ENCODE peak calls at places on chromosomes 7 and 10, in five cellular contexts. N is fibroblast of pulmonary artery; T is OCI-LY7; U is AG09309; K is CD8-positive, alpha-beta T cell. E is an unnamed sample.

GRCh38 chr7:50812847-50813475 is 30.3 kb upstream of the GRB10 start:
- DNase-seq in U (peak; percentile 29), N (peak; percentile 86), K (no peak), T (no peak), E (peak; percentile 87)

GRCh38 chr10:129730272-129730992 is 233.6 kb downstream of the EBF3 start:
- DNase-seq in N (no peak), U (no peak), T (no peak), K (no peak), E (no peak)

GRCh38 chr7:105707967-105708580 is 126.8 kb upstream of the EFCAB10 start:
- DNase-seq in T (no peak), U (no peak), K (no peak), N (no peak), E (no peak)

GRCh38 chr10:128065881-128066534 is 60.2 kb downstream of the MKI67 start:
- DNase-seq in K (no peak), T (no peak), U (no peak), N (no peak), E (no peak)

GRCh38 chr7:44145969-44146897 is 5.1 kb upstream of the MYL7 start:
- DNase-seq in U (no peak), N (peak; percentile 59), T (peak; percentile 67), K (peak; percentile 10), E (peak; percentile 85)

GRCh38 chr7:101549734-101550133 is 79.4 kb downstream of the MYL10 start:
- DNase-seq in K (no peak), N (no peak), U (no peak), T (no peak), E (no peak)

GRCh38 chr7:66905243-66905642 is 15.8 kb upstream of the TMEM248 start:
- DNase-seq in K (no peak), U (no peak), N (no peak), T (no peak), E (no peak)

GRCh38 chr10:71270301-71270777 is 48.7 kb upstream of the SLC29A3 start:
- DNase-seq in T (peak; percentile 70), U (no peak), N (peak; percentile 90), K (no peak), E (peak; percentile 86)

GRCh38 chr10:110681023-110681681 is 37.0 kb downstream of the RBM20 start:
- DNase-seq in T (peak; percentile 61), N (peak; percentile 39), K (no peak), U (no peak), E (peak; percentile 46)

GRCh38 chr7:129110575-129111376 is 33.7 kb upstream of the TSPAN33 start:
- DNase-seq in T (no peak), K (no peak), N (no peak), U (no peak), E (no peak)

GRCh38 chr7:71982847-71983246 is 429.3 kb downstream of the CALN1 start:
- DNase-seq in N (no peak), U (no peak), K (no peak), T (no peak), E (no peak)

GRCh38 chr10:97338041-97338440 is 3.5 kb upstream of the FRAT2 start:
- DNase-seq in U (no peak), T (no peak), N (no peak), K (no peak), E (no peak)
- H3K4me3 ChIP-seq in U (no peak overlapping the region), T (no peak overlapping the region), N (no peak overlapping the region), K (no peak overlapping the region), E (no peak overlapping the region)

DNA sequence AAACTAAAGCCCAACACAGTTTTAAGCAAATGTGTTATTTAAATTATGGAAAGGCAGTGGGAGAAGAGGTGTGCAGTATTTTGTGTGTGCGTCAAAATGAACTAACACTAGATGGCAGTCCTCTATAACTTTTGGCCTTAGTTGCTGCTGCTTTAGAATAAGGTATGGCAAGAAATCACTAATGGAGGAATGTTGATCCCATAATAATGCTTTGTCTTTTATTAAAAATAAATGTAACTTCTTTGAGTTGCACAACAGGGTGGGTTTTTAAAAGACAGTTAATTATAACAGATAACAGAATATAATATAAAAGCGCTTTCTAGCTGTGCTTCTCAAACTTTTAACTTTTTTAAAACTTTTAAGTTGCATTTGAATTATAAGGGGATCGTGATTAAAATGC is 56.4 kb downstream of the BBS9 start:
- DNase-seq in T (peak; percentile 52), N (peak; percentile 77), K (no peak), U (no peak), E (no peak)
- TF ChIP-seq CTCF in T (peak; percentile 92), N (peak; percentile 72), K (peak; percentile 63), U (peak; percentile 62), E (no peak)

GRCh38 chr7:130350945-130351663 is 6.5 kb downstream of the CPA5 start:
- DNase-seq in K (no peak), U (no peak), T (no peak), N (no peak), E (no peak)

GRCh38 chr7:130352335-130353074 is 7.9 kb downstream of the CPA5 start:
- DNase-seq in U (no peak), K (no peak), T (no peak), N (peak; percentile 73), E (no peak)

GRCh38 chr7:130351664-130352015 is 7.0 kb downstream of the CPA5 start:
- DNase-seq in K (no peak), T (no peak), N (no peak), U (no peak), E (no peak)

GRCh38 chr7:130353196-130353595 is 8.6 kb downstream of the CPA5 start:
- DNase-seq in K (no peak), T (no peak), U (no peak), N (no peak), E (no peak)

GRCh38 chr7:130349911-130350782 is 5.5 kb downstream of the CPA5 start:
- DNase-seq in T (no peak), K (no peak), U (no peak), N (peak; percentile 43), E (no peak)
- H3K4me3 ChIP-seq in T (no peak overlapping the region), K (no peak overlapping the region), U (no peak overlapping the region), N (no peak overlapping the region), E (no peak overlapping the region)

DNA sequence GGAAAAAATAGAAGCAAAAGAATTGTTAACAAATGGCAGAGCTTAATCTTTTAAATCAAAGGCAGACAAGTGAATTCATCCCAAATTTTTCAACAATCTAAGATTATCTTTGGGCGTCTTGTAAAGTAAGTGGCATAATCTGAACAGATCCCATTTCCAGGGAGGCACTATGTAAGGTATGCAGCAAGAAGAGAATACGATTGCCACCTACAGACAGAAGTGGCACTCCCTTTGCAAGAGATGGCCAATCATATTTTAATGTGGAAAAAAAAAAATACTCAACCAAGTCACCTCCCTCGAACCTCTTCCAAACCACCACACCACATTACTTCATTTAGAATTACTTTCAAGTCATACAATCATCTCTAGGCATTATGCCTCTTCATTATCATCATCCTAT is 4.0 kb downstream of the GFRA1 start:
- DNase-seq in N (no peak), T (no peak), K (no peak), U (no peak), E (no peak)
- TF ChIP-seq CTCF in N (no peak), T (no peak), K (no peak), U (peak; percentile 17), E (no peak)

GRCh38 chr10:3835770-3836169 is 50.8 kb upstream of the KLF6 start:
- DNase-seq in N (peak; percentile 42), T (no peak), U (no peak), K (no peak), E (no peak)
- H3K4me3 ChIP-seq in N (no peak overlapping the region), T (no peak overlapping the region), U (no peak overlapping the region), K (no peak overlapping the region), E (no peak overlapping the region)

DNA sequence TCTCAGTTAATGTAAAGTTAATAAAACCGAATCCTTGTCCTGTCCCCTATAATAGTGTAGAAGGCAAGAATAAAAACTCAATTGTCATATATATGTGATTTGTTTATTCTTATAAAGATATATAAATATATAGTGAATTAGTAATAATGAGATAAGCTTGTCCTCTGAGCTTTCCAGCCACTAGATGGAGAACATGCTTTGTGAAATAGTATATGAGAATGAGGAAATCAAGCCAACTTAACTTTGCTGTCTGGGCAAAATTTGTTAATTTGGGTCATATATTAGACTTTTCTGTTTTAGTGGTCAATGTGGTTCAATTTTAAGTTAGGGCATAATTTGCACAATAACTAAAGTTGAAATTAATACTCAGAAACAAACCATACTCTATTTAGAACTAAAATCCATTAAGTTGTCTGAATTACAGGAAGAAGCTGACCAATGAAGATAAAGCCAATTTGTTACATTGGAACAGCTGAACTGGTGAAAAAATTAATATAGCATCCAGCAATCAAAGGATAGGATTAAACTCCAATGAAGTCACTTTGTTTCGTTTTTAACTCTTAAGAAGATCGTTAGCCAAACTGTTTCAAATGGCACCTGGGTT is 595.0 kb downstream of the ARL4A start:
- DNase-seq in N (peak; percentile 64), K (no peak), T (peak; percentile 4), U (no peak), E (no peak)
- TF ChIP-seq CTCF in N (peak; percentile 61), K (no peak), T (peak; percentile 47), U (peak; percentile 61), E (no peak)

GRCh38 chr7:90621892-90622182 is 25.7 kb downstream of the CDK14 start:
- DNase-seq in U (no peak), K (no peak), N (no peak), T (no peak), E (no peak)
- H3K4me3 ChIP-seq in U (no peak overlapping the region), K (no peak overlapping the region), N (no peak overlapping the region), T (no peak overlapping the region), E (no peak overlapping the region)

GRCh38 chr10:12500406-12501303 is 151.3 kb downstream of the CAMK1D start:
- DNase-seq in K (no peak), N (no peak), U (no peak), T (no peak), E (no peak)

GRCh38 chr10:12503311-12503710 is 154.0 kb downstream of the CAMK1D start:
- DNase-seq in U (no peak), K (no peak), N (no peak), T (no peak), E (no peak)

GRCh38 chr10:12502526-12503274 is 153.4 kb downstream of the CAMK1D start:
- DNase-seq in N (no peak), K (no peak), U (no peak), T (no peak), E (no peak)

GRCh38 chr10:12501324-12501723 is 152.0 kb downstream of the CAMK1D start:
- DNase-seq in N (no peak), K (no peak), U (no peak), T (no peak), E (no peak)

GRCh38 chr10:12501851-12502525 is 152.6 kb downstream of the CAMK1D start:
- DNase-seq in U (no peak), T (no peak), N (no peak), K (no peak), E (no peak)
- TF ChIP-seq CTCF in U (no peak), T (no peak), N (no peak), K (no peak), E (no peak)